ENCODE peak calls at places on chromosomes 12 and 14, in six cellular contexts. D, T, E, U, J and L are unnamed samples.

GRCh38 chr12:58051378-58051777 is 110.0 kb downstream of the ATP23 start:
- DNase-seq in T (no peak), E (no peak), J (no peak), D (no peak), U (no peak), L (no peak)

GRCh38 chr12:52945389-52946232 is 3.3 kb upstream of the KRT18 start:
- DNase-seq in U (no peak), D (peak; percentile 96), J (no peak), E (no peak), T (no peak), L (no peak)

GRCh38 chr12:132400011-132400641 is 70.7 kb upstream of the GALNT9 start:
- DNase-seq in E (no peak), U (no peak), J (no peak), T (no peak), D (no peak), L (no peak)

GRCh38 chr12:4852911-4853310 is 56.8 kb upstream of the KCNA1 start:
- DNase-seq in E (no peak), D (no peak), J (no peak), T (no peak), U (no peak), L (no peak)

GRCh38 chr12:25583545-25583944 is 30.5 kb upstream of the LMNTD1 start:
- DNase-seq in J (no peak), D (no peak), U (no peak), E (no peak), T (no peak), L (no peak)

GRCh38 chr12:48021485-48022179 is 17.4 kb upstream of the COL2A1 start:
- DNase-seq in D (no peak), T (no peak), E (no peak), J (no peak), U (no peak), L (no peak)

GRCh38 chr14:58607571-58608317 is 30.0 kb upstream of the DACT1 start:
- DNase-seq in E (no peak), U (no peak), T (no peak), J (no peak), D (peak; percentile 5), L (no peak)

GRCh38 chr12:1099158-1099557 is 108.1 kb downstream of the ERC1 start:
- DNase-seq in U (no peak), E (no peak), J (peak; percentile 77), T (no peak), D (no peak), L (no peak)

GRCh38 chr12:113030875-113031525 is 25.5 kb upstream of the DTX1 start:
- DNase-seq in T (no peak), J (peak; percentile 55), U (no peak), E (no peak), D (peak; percentile 73), L (no peak)

GRCh38 chr12:51189790-51190355 is 16.9 kb upstream of the TFCP2 start:
- DNase-seq in J (no peak), D (no peak), E (no peak), U (no peak), T (no peak), L (no peak)

GRCh38 chr14:68626386-68626785 is 166.5 kb downstream of the ZFP36L1 start:
- DNase-seq in D (no peak), J (no peak), E (no peak), T (no peak), U (no peak), L (no peak)

GRCh38 chr12:23423796-23424195 is 525.7 kb downstream of the SOX5 start:
- DNase-seq in T (no peak), D (no peak), U (no peak), J (no peak), E (no peak), L (no peak)

GRCh38 chr12:106109168-106109910 is 29.4 kb downstream of the NUAK1 start:
- DNase-seq in E (no peak), U (no peak), T (no peak), D (no peak), J (no peak), L (no peak)

GRCh38 chr14:95547626-95548327 is 12.9 kb downstream of the GLRX5 start:
- DNase-seq in U (no peak), J (no peak), D (peak; percentile 69), E (no peak), T (no peak), L (no peak)

GRCh38 chr12:52319097-52319496 is 2.1 kb downstream of the KRT83 start:
- DNase-seq in E (no peak), J (no peak), U (no peak), D (no peak), T (no peak), L (no peak)

GRCh38 chr14:23070262-23071129 is 13.2 kb upstream of the CDH24 start:
- DNase-seq in E (no peak), D (no peak), J (no peak), U (no peak), T (no peak), L (no peak)

GRCh38 chr14:94797887-94798286 is 28.0 kb upstream of the GSC start:
- DNase-seq in U (no peak), T (no peak), E (no peak), J (no peak), D (no peak), L (no peak)